ENCODE peak calls at places on chromosome 13, in seven cellular contexts. A is H9, Q is mesendoderm, F is neuronal stem cell, Y is H1, R is mesenchymal stem cell, U is trophoblast cell. I is an unnamed sample.

GRCh38 chr13:111115841-111116500 is 861 bp downstream of the ARHGEF7 start:
- DNase-seq in Y (peak; percentile 56), R (peak; percentile 94), A (no peak), F (peak; percentile 32), U (peak; percentile 76), Q (peak; percentile 47), I (peak; percentile 87)

GRCh38 chr13:95833126-95833525 is 156.2 kb downstream of the DNAJC3 start:
- DNase-seq in F (no peak), R (no peak), A (no peak), Q (no peak), U (no peak), Y (no peak), I (no peak)

GRCh38 chr13:76012091-76012721 is 376.1 kb downstream of the LMO7 start:
- DNase-seq in A (no peak), Q (peak; percentile 71), F (no peak), Y (no peak), U (peak; percentile 78), R (peak; percentile 28), I (peak; percentile 40)

GRCh38 chr13:43441916-43442315 is 344.9 kb downstream of the ENOX1 start:
- DNase-seq in Y (no peak), Q (no peak), F (no peak), U (no peak), R (no peak), A (no peak), I (no peak)

GRCh38 chr13:50389726-50390125 is 374.5 kb downstream of the KCNRG start:
- DNase-seq in R (no peak), A (no peak), F (no peak), Q (no peak), Y (no peak), U (no peak), I (no peak)

GRCh38 chr13:50845211-50845610 is 1.7 kb upstream of the DLEU7 start:
- DNase-seq in Y (no peak), R (no peak), U (no peak), Q (no peak), A (no peak), F (no peak), I (no peak)

GRCh38 chr13:97385854-97386253 is 48.1 kb upstream of the RAP2A start:
- DNase-seq in R (no peak), Y (no peak), F (no peak), U (peak; percentile 92), A (no peak), Q (no peak), I (no peak)

GRCh38 chr13:32042567-32042966 is 11.0 kb downstream of the FRY start:
- DNase-seq in Q (no peak), R (no peak), A (no peak), F (no peak), U (no peak), Y (no peak), I (no peak)

GRCh38 chr13:101490400-101491015 is 38.0 kb downstream of the ITGBL1 start:
- DNase-seq in A (no peak), R (peak; percentile 31), Y (no peak), U (peak; percentile 8), F (no peak), Q (no peak), I (no peak)

GRCh38 chr13:72458701-72459100 is 268.7 kb downstream of the MZT1 start:
- DNase-seq in Q (peak; percentile 7), Y (no peak), U (no peak), A (no peak), F (no peak), R (peak; percentile 35), I (no peak)

GRCh38 chr13:46982856-46983582 is 86.2 kb upstream of the HTR2A start:
- DNase-seq in F (no peak), A (no peak), Q (no peak), R (no peak), Y (no peak), U (no peak), I (no peak)

GRCh38 chr13:44045179-44045562 is 165.5 kb downstream of the LACC1 start:
- DNase-seq in R (no peak), A (no peak), Y (no peak), Q (no peak), F (no peak), U (no peak), I (no peak)

GRCh38 chr13:83449666-83450395 is 432.4 kb downstream of the SLITRK1 start:
- DNase-seq in A (no peak), Q (peak; percentile 9), Y (no peak), R (no peak), F (no peak), U (peak; percentile 73), I (peak; percentile 62)

GRCh38 chr13:50676602-50677001 is 166.9 kb downstream of the DLEU7 start:
- DNase-seq in R (peak; percentile 61), F (no peak), U (peak; percentile 85), Y (no peak), Q (peak; percentile 89), A (no peak), I (peak; percentile 44)

GRCh38 chr13:75264611-75265010 is 217.4 kb downstream of the TBC1D4 start:
- DNase-seq in F (no peak), U (peak; percentile 22), R (no peak), Y (no peak), Q (peak; percentile 90), A (no peak), I (no peak)

GRCh38 chr13:47374741-47375140 is 477.9 kb upstream of the HTR2A start:
- DNase-seq in U (no peak), R (no peak), F (no peak), Y (no peak), Q (no peak), A (no peak), I (no peak)

GRCh38 chr13:64529874-64530485 is 2700.2 kb downstream of the PCDH9 start:
- DNase-seq in R (peak; percentile 7), Q (peak; percentile 55), U (peak; percentile 40), A (peak; percentile 40), Y (peak; percentile 52), F (no peak), I (no peak)

GRCh38 chr13:21481359-21481758 is 22.3 kb upstream of the ZDHHC20 start:
- DNase-seq in U (no peak), A (no peak), Q (no peak), F (no peak), R (no peak), Y (no peak), I (no peak)

GRCh38 chr13:114096031-114096485 is 36.4 kb downstream of the RASA3 start:
- DNase-seq in F (no peak), Y (no peak), R (no peak), Q (no peak), U (no peak), A (no peak), I (no peak)

GRCh38 chr13:101552797-101553196 is 100.3 kb downstream of the ITGBL1 start:
- DNase-seq in Y (no peak), U (peak; percentile 37), F (no peak), A (no peak), R (peak; percentile 54), Q (peak; percentile 11), I (peak; percentile 55)

GRCh38 chr13:44874886-44875630 is 114.2 kb downstream of the NUFIP1 start:
- DNase-seq in Y (no peak), Q (no peak), F (no peak), A (no peak), U (peak; percentile 18), R (no peak), I (no peak)

GRCh38 chr13:79581870-79582315 is 100.9 kb downstream of the NDFIP2 start:
- DNase-seq in F (no peak), R (peak; percentile 64), Q (peak; percentile 32), A (peak; percentile 38), U (no peak), Y (no peak), I (peak; percentile 3)

GRCh38 chr13:112978561-112979405 is 9.8 kb downstream of the MCF2L start:
- DNase-seq in U (no peak), Q (no peak), F (no peak), R (no peak), Y (no peak), A (no peak), I (no peak)
- H3K27ac ChIP-seq in U (no peak overlapping the region), Q (no peak overlapping the region), F (no peak overlapping the region), R (no peak overlapping the region), Y (no peak overlapping the region), A (no peak overlapping the region), I (no peak overlapping the region)

GRCh38 chr13:112204376-112204775 is 137.4 kb downstream of the SOX1 start:
- DNase-seq in A (no peak), U (no peak), Y (no peak), F (no peak), Q (no peak), R (no peak), I (no peak)

GRCh38 chr13:112202966-112203365 is 136.0 kb downstream of the SOX1 start:
- DNase-seq in R (no peak), F (no peak), U (no peak), Y (no peak), Q (no peak), A (no peak), I (no peak)

GRCh38 chr13:112204881-112205327 is 138.0 kb downstream of the SOX1 start:
- DNase-seq in A (peak; percentile 69), F (peak; percentile 67), U (no peak), R (no peak), Q (peak; percentile 66), Y (peak; percentile 69), I (no peak)

GRCh38 chr13:112202266-112202665 is 135.3 kb downstream of the SOX1 start:
- DNase-seq in A (no peak), Q (no peak), R (no peak), U (no peak), F (no peak), Y (no peak), I (no peak)

GRCh38 chr13:112203614-112204013 is 136.7 kb downstream of the SOX1 start:
- DNase-seq in Y (no peak), R (no peak), F (no peak), Q (no peak), A (no peak), U (no peak), I (no peak)
- H2BK120ac ChIP-seq in Y (peak overlapping the region; percentile 15), R (no peak overlapping the region), F (no peak overlapping the region), Q (no peak overlapping the region), A (no peak overlapping the region), U (no peak overlapping the region), I (no peak overlapping the region)

GRCh38 chr13:63403726-63404125 is 1988.1 kb upstream of the PCDH20 start:
- DNase-seq in U (no peak), Y (no peak), A (no peak), Q (no peak), F (no peak), R (no peak), I (no peak)

GRCh38 chr13:63414247-63414646 is 1998.6 kb upstream of the PCDH20 start:
- DNase-seq in U (peak; percentile 44), A (no peak), R (no peak), Q (no peak), F (no peak), Y (no peak), I (no peak)

GRCh38 chr13:63409791-63410351 is 1994.2 kb upstream of the PCDH20 start:
- DNase-seq in Q (no peak), U (peak; percentile 18), Y (no peak), A (no peak), F (no peak), R (no peak), I (no peak)

GRCh38 chr13:63408227-63409202 is 1992.9 kb upstream of the PCDH20 start:
- DNase-seq in Y (no peak), A (no peak), U (no peak), R (peak; percentile 11), F (peak; percentile 0), Q (peak; percentile 60), I (peak; percentile 50)
- H3K27ac ChIP-seq in Y (no peak overlapping the region), A (no peak overlapping the region), U (no peak overlapping the region), R (peak overlapping the region; percentile 19), F (peak overlapping the region; percentile 26), Q (no peak overlapping the region), I (no peak overlapping the region)

DNA sequence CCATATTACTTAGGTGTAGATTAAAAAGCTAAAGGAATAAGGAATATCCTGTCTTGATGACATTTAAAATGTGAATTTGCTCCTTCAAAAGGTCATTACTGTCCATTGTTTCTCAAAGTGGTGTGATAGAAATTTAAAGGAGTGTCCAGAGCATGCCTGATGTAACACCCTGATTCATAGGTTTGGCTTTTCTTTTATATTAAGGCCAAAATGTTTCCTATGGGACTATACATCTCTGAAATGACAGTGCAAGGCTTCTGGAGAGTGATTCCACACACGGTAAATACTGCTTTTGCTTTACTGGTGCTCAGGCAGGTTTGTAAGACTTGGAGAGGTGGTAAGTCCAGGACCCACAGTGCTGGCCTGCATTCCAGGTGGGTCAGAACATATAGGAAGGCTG is 289.9 kb downstream of the RFC3 start:
- DNase-seq in Y (no peak), U (no peak), A (no peak), F (no peak), R (no peak), Q (no peak), I (no peak)
- H2BK120ac ChIP-seq in Y (no peak overlapping the region), U (no peak overlapping the region), A (no peak overlapping the region), F (no peak overlapping the region), R (no peak overlapping the region), Q (no peak overlapping the region), I (no peak overlapping the region)